ENCODE peak calls at places on chromosomes 16 and 17, in five cellular contexts. M, I, E, J and U are unnamed samples.

GRCh38 chr17:58032691-58033415 is 25.8 kb upstream of the SRSF1 start:
- DNase-seq in E (no peak), M (no peak), J (no peak), I (no peak), U (no peak)

GRCh38 chr16:31072540-31073072 is 1.4 kb downstream of the ZNF668 start:
- DNase-seq in E (peak; percentile 32), J (peak; percentile 38), M (no peak), I (peak; percentile 55), U (no peak)

GRCh38 chr16:66189951-66190350 is 176.5 kb upstream of the CDH5 start:
- DNase-seq in J (no peak), E (no peak), M (no peak), I (peak; percentile 75), U (no peak)

GRCh38 chr16:8962393-8963009 is 1.2 kb downstream of the USP7 start:
- DNase-seq in I (peak; percentile 35), E (no peak), J (no peak), M (no peak), U (peak; percentile 57)

GRCh38 chr17:48910370-48910769 is 2.2 kb downstream of the UBE2Z start:
- DNase-seq in E (no peak), I (no peak), J (no peak), M (no peak), U (no peak)

GRCh38 chr17:15414502-15415348 is 52.7 kb downstream of the CDRT4 start:
- DNase-seq in E (peak; percentile 76), J (no peak), I (no peak), M (no peak), U (no peak)

GRCh38 chr17:62187681-62188080 is 122.6 kb upstream of the MED13 start:
- DNase-seq in I (no peak), M (no peak), J (no peak), E (no peak), U (no peak)

GRCh38 chr16:29760567-29761279 is 14.9 kb upstream of the C16orf54 start:
- DNase-seq in M (no peak), E (no peak), J (no peak), I (no peak), U (no peak)

GRCh38 chr17:42920922-42921321 is 20.3 kb downstream of the G6PC1 start:
- DNase-seq in I (no peak), J (no peak), E (no peak), M (no peak), U (no peak)

GRCh38 chr16:3214904-3215600 is 19.9 kb downstream of the ZNF200 start:
- DNase-seq in J (no peak), E (no peak), I (no peak), M (no peak), U (no peak)

GRCh38 chr17:36715951-36716350 is 114.6 kb downstream of the MRM1 start:
- DNase-seq in I (no peak), J (no peak), M (no peak), E (no peak), U (no peak)

GRCh38 chr17:21170829-21171228 is 43.1 kb downstream of the TMEM11 start:
- DNase-seq in E (no peak), J (no peak), I (peak; percentile 48), M (no peak), U (no peak)

GRCh38 chr17:79991924-79992656 is 43.6 kb downstream of the TBC1D16 start:
- DNase-seq in E (no peak), M (no peak), J (no peak), I (peak; percentile 41), U (no peak)

GRCh38 chr17:4541328-4542002 is 13.7 kb downstream of the MYBBP1A start:
- DNase-seq in M (no peak), I (no peak), J (no peak), E (no peak), U (no peak)